ENCODE peak calls at places on chromosomes 11 and 22, in four cellular contexts. R is cardiac muscle cell, L is PC-3, D is fibroblast of lung. B is an unnamed sample.
A peak's percentile ranks its signal among the peaks of the same experiment; 100 is the strongest.

GRCh38 chr11:130913268-130913667 is 3.0 kb downstream of the SNX19 start:
- DNase-seq in R (no peak), L (no peak), D (no peak), B (no peak)

GRCh38 chr11:94171693-94172440 is 43.2 kb downstream of the PANX1 start:
- DNase-seq in R (peak; percentile 52), L (peak; percentile 60), D (peak; percentile 60), B (peak; percentile 39)

GRCh38 chr11:74683941-74684481 is 47.2 kb downstream of the CHRDL2 start:
- DNase-seq in R (no peak), L (peak; percentile 28), D (peak; percentile 56), B (peak; percentile 40)

GRCh38 chr11:66729447-66729846 is 431 bp upstream of the SPTBN2 start:
- DNase-seq in R (no peak), L (no peak), D (no peak), B (no peak)

GRCh38 chr11:4991066-4991465 is 3.6 kb upstream of the OR51L1 start:
- DNase-seq in R (no peak), L (peak; percentile 9), D (no peak), B (no peak)

GRCh38 chr11:122933434-122933833 is 48.2 kb downstream of the BSX start:
- DNase-seq in R (no peak), L (no peak), D (no peak), B (no peak)

GRCh38 chr22:21917206-21917958 is 35.3 kb downstream of the PPM1F start:
- DNase-seq in R (peak; percentile 61), L (no peak), D (peak; percentile 14), B (peak; percentile 28)

GRCh38 chr11:57364851-57365660 is 15.9 kb downstream of the PRG3 start:
- DNase-seq in R (no peak), L (no peak), D (no peak), B (no peak)

GRCh38 chr11:73729594-73730206 is 31.2 kb downstream of the RAB6A start:
- DNase-seq in R (peak; percentile 32), L (peak; percentile 45), D (no peak), B (no peak)

GRCh38 chr11:12746593-12747097 is 72.4 kb downstream of the TEAD1 start:
- DNase-seq in R (peak; percentile 97), L (peak; percentile 14), D (peak; percentile 91), B (peak; percentile 78)

GRCh38 chr22:24095816-24096215 is 84.7 kb downstream of the CABIN1 start:
- DNase-seq in R (no peak), L (no peak), D (no peak), B (no peak)

GRCh38 chr11:73342633-73343032 is 33.6 kb upstream of the RELT start:
- DNase-seq in R (peak; percentile 59), L (peak; percentile 26), D (no peak), B (no peak)

GRCh38 chr11:120785576-120785975 is 238.3 kb upstream of the TBCEL start:
- DNase-seq in R (no peak), L (no peak), D (no peak), B (no peak)

GRCh38 chr11:44340656-44341055 is 30.7 kb upstream of the ALX4 start:
- DNase-seq in R (no peak), L (no peak), D (no peak), B (no peak)

GRCh38 chr11:67320011-67320410 is 16.7 kb downstream of the SSH3 start:
- DNase-seq in R (no peak), L (peak; percentile 27), D (no peak), B (no peak)

GRCh38 chr11:104672897-104673296 is 225.4 kb downstream of the CASP12 start:
- DNase-seq in R (no peak), L (no peak), D (no peak), B (no peak)

GRCh38 chr22:35889071-35889470 is 139.6 kb downstream of the RBFOX2 start:
- DNase-seq in R (no peak), L (no peak), D (no peak), B (no peak)

GRCh38 chr11:80967649-80968048 is 1526.8 kb upstream of the TENM4 start:
- DNase-seq in R (no peak), L (no peak), D (no peak), B (no peak)

GRCh38 chr11:8834379-8834778 is 76.6 kb upstream of the AKIP1 start:
- DNase-seq in R (no peak), L (no peak), D (no peak), B (no peak)

GRCh38 chr22:24181088-24181995 is at the start of gene SUSD2:
- DNase-seq in R (peak; percentile 35), L (no peak), D (no peak), B (no peak)

GRCh38 chr11:14041040-14041439 is 78.5 kb downstream of the SPON1 start:
- DNase-seq in R (no peak), L (peak; percentile 46), D (peak; percentile 35), B (no peak)

GRCh38 chr11:64746486-64746885 is 2.5 kb upstream of the RASGRP2 start:
- DNase-seq in R (no peak), L (no peak), D (no peak), B (no peak)

GRCh38 chr11:85965202-85965601 is 103.7 kb downstream of the PICALM start:
- DNase-seq in R (no peak), L (no peak), D (peak; percentile 43), B (peak; percentile 27)

GRCh38 chr11:108199446-108200321 is 22.8 kb downstream of the NPAT start:
- DNase-seq in R (no peak), L (peak; percentile 53), D (peak; percentile 44), B (peak; percentile 79)

GRCh38 chr22:31333648-31334047 is 12.5 kb downstream of the PATZ1 start:
- DNase-seq in R (no peak), L (no peak), D (no peak), B (peak; percentile 20)

GRCh38 chr11:13143486-13144297 is 133.9 kb upstream of the BMAL1 start:
- DNase-seq in R (no peak), L (peak; percentile 66), D (no peak), B (no peak)

GRCh38 chr11:116333193-116333592 is 439.6 kb downstream of the BUD13 start:
- DNase-seq in R (no peak), L (no peak), D (no peak), B (no peak)

GRCh38 chr11:134393638-134394037 is 18.4 kb downstream of the B3GAT1 start:
- DNase-seq in R (peak; percentile 42), L (peak; percentile 6), D (no peak), B (no peak)

GRCh38 chr11:9148727-9149126 is 57.3 kb upstream of the SCUBE2 start:
- DNase-seq in R (no peak), L (no peak), D (no peak), B (no peak)

GRCh38 chr22:33723915-33724314 is 196.4 kb downstream of the LARGE1 start:
- DNase-seq in R (no peak), L (no peak), D (no peak), B (no peak)

GRCh38 chr22:35195226-35195625 is 62.1 kb upstream of the HMGXB4 start:
- DNase-seq in R (no peak), L (no peak), D (no peak), B (no peak)

GRCh38 chr11:104995001-104995408 is 26.6 kb upstream of the CASP4 start:
- DNase-seq in R (no peak), L (no peak), D (no peak), B (no peak)

GRCh38 chr22:21642584-21643448 is 714 bp downstream of the SDF2L1 start:
- DNase-seq in R (peak; percentile 61), L (peak; percentile 69), D (peak; percentile 41), B (peak; percentile 52)

GRCh38 chr11:112017538-112017937 is 7.7 kb upstream of the DLAT start:
- DNase-seq in R (peak; percentile 23), L (no peak), D (peak; percentile 34), B (peak; percentile 59)

GRCh38 chr11:5593146-5593545 is 3.3 kb upstream of the TRIM6 start:
- DNase-seq in R (no peak), L (no peak), D (peak; percentile 9), B (no peak)

GRCh38 chr11:73323464-73323863 is 15.4 kb downstream of the ARHGEF17 start:
- DNase-seq in R (peak; percentile 80), L (no peak), D (peak; percentile 67), B (peak; percentile 73)

GRCh38 chr11:34274712-34275398 is 83.0 kb downstream of the ABTB2 start:
- DNase-seq in R (no peak), L (peak; percentile 99), D (peak; percentile 97), B (peak; percentile 100)

DNA sequence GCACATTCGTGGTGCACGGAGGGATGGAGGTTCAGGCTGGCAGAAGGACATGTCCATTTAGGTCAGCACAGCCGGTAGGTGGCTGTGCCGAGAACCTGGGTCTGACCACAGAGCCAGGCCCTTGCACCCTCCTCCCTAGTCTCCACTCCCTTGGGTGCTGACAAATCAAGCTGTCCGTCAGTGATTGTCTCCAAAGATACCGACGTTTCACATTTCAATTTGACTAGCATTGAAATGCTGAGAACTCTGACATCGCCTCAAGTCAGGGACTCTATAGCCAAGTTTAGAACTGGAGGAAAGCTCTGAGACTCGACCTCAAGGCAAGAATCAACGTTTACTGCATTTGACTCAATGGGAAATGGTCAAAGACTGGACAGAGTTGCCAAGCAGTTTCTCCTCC is 1321.1 kb downstream of the TBC1D22A start:
- DNase-seq in R (no peak), L (no peak), D (no peak), B (no peak)
- H3K4me3 ChIP-seq in R (no peak overlapping the region), L (no peak overlapping the region), D (no peak overlapping the region), B (no peak overlapping the region)

GRCh38 chr22:44704159-44705021 is 2.4 kb downstream of the PRR5 start:
- DNase-seq in R (no peak), L (no peak), D (no peak), B (no peak)

GRCh38 chr22:44706488-44706887 is 4.5 kb downstream of the PRR5 start:
- DNase-seq in R (no peak), L (no peak), D (no peak), B (no peak)

GRCh38 chr22:44707178-44707577 is 5.2 kb downstream of the PRR5 start:
- DNase-seq in R (no peak), L (no peak), D (no peak), B (no peak)

GRCh38 chr22:44703269-44703870 is 1.4 kb downstream of the PRR5 start:
- DNase-seq in R (no peak), L (no peak), D (no peak), B (no peak)

GRCh38 chr22:44705022-44705297 is 3.0 kb downstream of the PRR5 start:
- DNase-seq in R (no peak), L (no peak), D (no peak), B (no peak)
- TF ChIP-seq CTCF in R (no peak), L (no peak), D (no peak), B (no peak)

GRCh38 chr11:33005175-33005574 is 10.5 kb upstream of the DEPDC7 start:
- DNase-seq in R (no peak), L (no peak), D (no peak), B (no peak)
- H3K4me3 ChIP-seq in R (no peak overlapping the region), L (no peak overlapping the region), D (no peak overlapping the region), B (no peak overlapping the region)

GRCh38 chr11:19194620-19195308 is 7.0 kb downstream of the CSRP3 start:
- DNase-seq in R (no peak), L (no peak), D (no peak), B (no peak)
- TF ChIP-seq CTCF in R (no peak), L (no peak), D (no peak), B (no peak)

GRCh38 chr11:27201454-27202302 is 161.1 kb downstream of the BBOX1 start:
- DNase-seq in R (peak; percentile 91), L (peak; percentile 96), D (peak; percentile 79), B (peak; percentile 74)
- H3K4me3 ChIP-seq in R (no peak overlapping the region), L (peak overlapping the region; percentile 22), D (no peak overlapping the region), B (no peak overlapping the region)

GRCh38 chr11:119688362-119688761 is 40.6 kb downstream of the NECTIN1 start:
- DNase-seq in R (no peak), L (no peak), D (no peak), B (no peak)
- TF ChIP-seq CTCF in R (no peak), L (no peak), D (no peak), B (no peak)